ENCODE peak calls at places on chromosomes 1 and 21, in eight cellular contexts. U is stomach, H is breast epithelium, G is SK-N-SH, V is prostate gland, Y is HepG2, K is HCT116, W is Panc1. S is an unnamed sample. For H3K27me3, the result is how much of the 10 kb centered on the place peaks cover.

GRCh38 chr1:211529453-211529852 is 37.5 kb upstream of the RD3 start:
- DNase-seq in U (no peak), H (peak), G (no peak), V (peak), Y (no peak), K (no peak), W (no peak), S (no peak)

GRCh38 chr1:29830916-29831315 is 594.6 kb downstream of the PTPRU start:
- DNase-seq in U (no peak), H (no peak), G (no peak), V (no peak), Y (no peak), K (no peak), W (no peak), S (no peak)

GRCh38 chr1:28266920-28267322 is 7.6 kb downstream of the SESN2 start:
- DNase-seq in U (no peak), H (no peak), G (no peak), V (no peak), Y (no peak), K (no peak), W (no peak), S (peak)

GRCh38 chr1:226634156-226634588 is 85.6 kb downstream of the STUM start:
- DNase-seq in U (peak), H (peak), G (peak), V (peak), Y (peak), K (peak), W (peak), S (peak)

GRCh38 chr1:151196292-151196800 is 2.0 kb upstream of the PIP5K1A start:
- DNase-seq in U (peak), H (peak), G (peak), V (peak), Y (peak), K (peak), W (peak), S (peak)

GRCh38 chr1:1144122-1144842 is 28.4 kb upstream of the C1orf159 start:
- DNase-seq in U (peak), H (no peak), G (no peak), V (peak), Y (no peak), K (no peak), W (no peak), S (no peak)

GRCh38 chr1:109357673-109358072 is 40.0 kb downstream of the SORT1 start:
- DNase-seq in U (no peak), H (no peak), G (no peak), V (no peak), Y (no peak), K (no peak), W (no peak), S (no peak)

GRCh38 chr1:31183927-31184554 is 55.6 kb downstream of the NKAIN1 start:
- DNase-seq in U (peak), H (no peak), G (peak), V (peak), Y (peak), K (peak), W (no peak), S (no peak)

GRCh38 chr1:85289848-85290335 is 13.5 kb upstream of the BCL10 start:
- DNase-seq in U (no peak), H (no peak), G (no peak), V (no peak), Y (no peak), K (no peak), W (no peak), S (no peak)

GRCh38 chr1:21277178-21277577 is 13.1 kb downstream of the ECE1 start:
- DNase-seq in U (no peak), H (no peak), G (no peak), V (no peak), Y (no peak), K (no peak), W (no peak), S (peak)

GRCh38 chr21:38869946-38870345 is 64.2 kb downstream of the ETS2 start:
- DNase-seq in U (no peak), H (no peak), G (no peak), V (no peak), Y (peak), K (no peak), W (no peak), S (no peak)

GRCh38 chr1:41109316-41110263 is 88.1 kb upstream of the SLFNL1 start:
- DNase-seq in U (peak), H (peak), G (no peak), V (peak), Y (peak), K (peak), W (peak), S (peak)

GRCh38 chr21:41419921-41420862 is 5.8 kb upstream of the MX1 start:
- DNase-seq in U (peak), H (peak), G (peak), V (peak), Y (peak), K (peak), W (peak), S (peak)

GRCh38 chr1:175154595-175155472 is 37.7 kb downstream of the KIAA0040 start:
- DNase-seq in U (peak), H (peak), G (peak), V (peak), Y (peak), K (peak), W (peak), S (peak)

DNA sequence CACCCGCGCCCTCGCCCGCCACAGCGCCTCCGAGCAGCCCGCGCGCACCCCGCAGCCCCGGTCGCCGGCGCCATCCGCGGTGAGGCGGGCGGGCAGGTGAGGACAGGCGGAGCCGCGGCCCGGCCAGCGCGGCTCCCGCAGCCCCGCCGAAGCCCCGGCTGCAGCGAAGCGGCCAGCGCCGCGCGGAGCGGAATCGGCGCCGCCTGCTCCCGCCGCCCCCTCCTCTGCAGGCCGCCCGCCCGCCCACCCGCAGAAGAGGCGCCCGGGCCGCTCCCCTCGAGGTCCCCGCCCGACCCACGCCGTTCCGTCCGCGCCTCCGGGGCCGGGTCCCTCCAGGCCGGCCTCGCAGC is 1.3 kb downstream of the PRDM16 start:
- DNase-seq in U (no peak), H (no peak), G (no peak), V (no peak), Y (no peak), K (no peak), W (no peak), S (no peak)
- H3K27me3 ChIP-seq in U (half or more), H (under half), G (half or more), V (under half), Y (under half), K (under half), W (under half), S (half or more)

DNA sequence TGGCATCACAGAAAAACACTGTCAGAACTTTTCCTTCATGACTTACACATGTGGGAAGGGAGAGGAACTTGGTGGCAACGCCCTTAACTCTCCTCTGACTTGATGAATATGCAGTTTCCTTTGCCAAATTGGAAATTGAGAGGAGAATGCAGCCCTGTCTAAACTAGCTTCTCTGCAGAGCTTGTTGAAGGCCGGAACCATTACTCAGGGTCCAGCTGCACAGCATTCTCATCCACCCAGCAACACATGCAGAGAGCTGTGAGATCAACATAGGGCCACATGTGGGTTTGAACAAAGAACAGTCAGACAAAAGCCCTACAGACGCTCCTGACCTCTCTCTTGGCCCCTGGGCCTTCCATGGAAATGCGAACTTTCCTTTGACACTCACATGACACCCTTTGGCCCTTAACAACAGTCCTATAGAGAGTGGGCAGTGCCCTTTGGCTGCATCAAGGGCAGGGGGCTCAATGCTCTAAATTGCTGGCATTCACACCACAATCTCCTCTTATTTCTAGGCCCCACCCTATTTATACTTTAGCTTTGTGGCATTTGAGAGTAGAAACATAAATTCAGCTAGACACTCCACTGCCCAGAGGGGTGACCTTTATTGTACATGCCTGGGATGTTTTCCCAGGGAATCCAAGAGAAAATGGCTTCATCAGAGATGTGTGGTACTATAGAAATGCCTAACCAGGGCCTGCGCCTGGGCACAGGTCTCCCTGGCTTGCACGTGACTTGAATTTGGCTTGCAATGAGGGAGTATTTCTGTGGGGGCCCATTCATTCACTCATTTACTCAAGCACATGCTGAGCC is 64.4 kb downstream of the CDC7 start:
- DNase-seq in U (no peak), H (no peak), G (no peak), V (no peak), Y (no peak), K (no peak), W (no peak), S (no peak)
- TF ChIP-seq POLR2AphosphoS5 in U (no peak), H (no peak), G (no peak), V (no peak), Y (no peak), K (no peak), W (no peak), S (no peak)

DNA sequence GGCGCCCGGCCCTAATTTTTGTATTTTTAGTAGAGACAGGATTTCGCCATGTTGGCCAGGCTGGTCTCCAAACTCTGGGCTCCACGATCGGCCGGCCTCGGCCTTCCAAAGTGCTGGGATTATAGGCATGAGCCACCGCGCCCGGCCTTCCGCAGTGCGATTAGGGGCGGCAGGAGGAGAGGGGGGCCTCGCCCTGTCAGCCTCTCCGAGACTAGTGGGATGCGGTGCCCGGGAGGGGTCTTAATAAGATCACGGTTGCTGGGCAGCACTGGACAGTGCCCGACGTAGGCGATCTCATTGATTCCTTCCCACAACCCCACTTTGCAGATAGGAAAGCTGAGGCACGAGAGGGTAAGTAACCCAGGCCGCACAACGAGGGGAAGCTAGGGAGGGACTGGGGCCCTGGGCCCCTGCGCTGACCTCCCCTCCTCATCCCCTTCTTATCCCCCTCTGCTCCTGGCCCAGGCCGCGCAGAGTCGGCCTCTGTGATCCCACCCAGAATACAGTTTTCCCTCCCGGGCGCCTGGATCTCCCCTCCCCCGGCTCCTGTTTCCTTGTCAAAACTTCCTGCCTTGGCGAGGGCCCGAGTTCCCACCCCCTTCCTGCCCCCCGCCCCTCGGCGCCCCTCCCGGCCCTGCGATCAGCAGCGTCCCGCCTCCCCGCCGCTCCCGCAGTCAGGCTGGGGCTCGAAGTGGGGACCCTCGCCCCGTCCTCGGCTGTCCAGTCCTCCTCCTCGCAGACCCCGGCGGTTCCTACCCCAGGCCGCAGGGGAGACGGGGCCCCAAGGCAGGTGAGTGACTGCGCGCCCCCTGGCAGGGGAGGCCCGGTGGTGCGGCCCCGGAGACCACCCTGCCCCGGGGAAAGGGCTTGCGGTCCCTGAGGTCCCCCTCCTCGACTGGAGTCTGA is at the start of gene PEAR1:
- DNase-seq in U (no peak), H (no peak), G (no peak), V (no peak), Y (no peak), K (no peak), W (no peak), S (peak)
- H3K27me3 ChIP-seq in U (under half), H (under half), G (under half), V (under half), Y (under half), K (under half), W (under half), S (under half)

GRCh38 chr1:23224721-23225648 is 7.7 kb upstream of the HTR1D start:
- DNase-seq in U (no peak), H (no peak), G (peak), V (peak), Y (no peak), K (no peak), W (no peak), S (no peak)
- TF ChIP-seq POLR2AphosphoS5 in U (no peak), H (no peak), G (peak), V (no peak), Y (no peak), K (no peak), W (no peak), S (no peak)

GRCh38 chr1:62271137-62271536 is 48.1 kb downstream of the KANK4 start:
- DNase-seq in U (no peak), H (no peak), G (peak), V (no peak), Y (no peak), K (no peak), W (no peak), S (no peak)

GRCh38 chr1:62269439-62269838 is 49.8 kb downstream of the KANK4 start:
- DNase-seq in U (no peak), H (no peak), G (no peak), V (no peak), Y (no peak), K (no peak), W (no peak), S (no peak)

GRCh38 chr1:62266217-62266616 is 53.0 kb downstream of the KANK4 start:
- DNase-seq in U (no peak), H (no peak), G (no peak), V (no peak), Y (no peak), K (no peak), W (no peak), S (no peak)

GRCh38 chr1:62271932-62272728 is 47.1 kb downstream of the KANK4 start:
- DNase-seq in U (no peak), H (no peak), G (peak), V (no peak), Y (no peak), K (no peak), W (no peak), S (no peak)

DNA sequence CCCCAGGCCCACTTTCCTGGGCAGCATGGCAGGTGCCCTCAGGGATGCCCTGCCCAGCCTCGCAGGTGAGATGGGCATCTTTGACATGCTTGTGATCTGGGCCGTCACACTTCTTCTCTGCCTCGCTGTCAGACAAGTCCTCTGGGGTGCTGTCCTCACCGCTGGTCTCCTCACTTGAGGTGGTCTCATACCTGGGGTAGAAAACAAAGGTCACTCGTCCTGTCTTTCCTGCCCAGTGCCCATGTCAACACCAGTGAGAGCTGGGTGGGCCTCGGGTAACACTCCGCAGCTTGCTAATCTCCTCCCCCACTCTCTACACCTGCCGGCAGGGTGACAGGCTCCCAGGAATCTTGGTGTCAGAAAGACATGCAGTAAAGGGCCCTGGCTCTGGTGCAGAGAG is 50.9 kb downstream of the KANK4 start:
- DNase-seq in U (no peak), H (no peak), G (no peak), V (no peak), Y (no peak), K (no peak), W (no peak), S (no peak)
- H3K27me3 ChIP-seq in U (under half), H (under half), G (under half), V (under half), Y (under half), K (under half), W (under half), S (under half)

DNA sequence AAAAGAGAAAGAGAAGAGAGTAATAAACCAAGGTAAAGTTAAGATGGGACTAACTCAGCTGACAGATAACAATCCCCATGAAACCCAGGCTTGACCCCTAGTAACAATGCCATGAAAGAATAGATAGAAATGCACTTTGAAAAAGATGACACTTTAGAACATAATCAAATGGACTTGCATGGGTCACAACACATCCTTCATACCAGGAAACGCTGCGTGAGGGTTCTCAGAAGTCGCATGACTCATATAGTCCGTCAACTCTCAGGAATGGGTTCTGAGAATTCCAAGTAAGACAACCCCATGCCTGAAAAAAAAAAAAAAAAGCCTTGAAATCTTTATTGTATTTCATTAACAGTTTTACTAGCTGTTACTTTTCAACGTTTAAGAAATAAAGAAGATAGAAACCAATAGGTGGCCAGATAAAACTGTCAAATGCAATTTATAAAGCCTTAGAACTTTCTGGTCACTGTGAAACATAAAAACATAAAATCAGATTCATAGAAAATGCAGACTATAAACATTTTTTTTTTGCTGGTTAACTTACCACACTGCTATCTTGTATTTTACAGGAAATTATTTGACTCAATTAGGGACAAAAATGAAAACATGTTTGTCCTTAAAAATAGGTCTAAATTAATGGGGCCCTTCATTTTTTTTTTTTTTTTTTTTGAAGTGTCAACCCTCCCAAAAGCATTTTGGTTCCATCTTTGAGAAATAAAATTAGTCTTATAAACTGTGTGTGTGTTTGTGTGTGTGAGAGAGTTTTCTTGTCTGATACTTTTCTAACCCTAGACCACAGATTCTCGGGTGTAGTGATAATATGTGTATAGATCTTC is 202.1 kb downstream of the NCAM2 start:
- DNase-seq in U (no peak), H (peak), G (no peak), V (no peak), Y (no peak), K (no peak), W (peak), S (peak)
- TF ChIP-seq POLR2AphosphoS5 in U (peak), H (no peak), G (peak), V (no peak), Y (no peak), K (no peak), W (no peak), S (no peak)

DNA sequence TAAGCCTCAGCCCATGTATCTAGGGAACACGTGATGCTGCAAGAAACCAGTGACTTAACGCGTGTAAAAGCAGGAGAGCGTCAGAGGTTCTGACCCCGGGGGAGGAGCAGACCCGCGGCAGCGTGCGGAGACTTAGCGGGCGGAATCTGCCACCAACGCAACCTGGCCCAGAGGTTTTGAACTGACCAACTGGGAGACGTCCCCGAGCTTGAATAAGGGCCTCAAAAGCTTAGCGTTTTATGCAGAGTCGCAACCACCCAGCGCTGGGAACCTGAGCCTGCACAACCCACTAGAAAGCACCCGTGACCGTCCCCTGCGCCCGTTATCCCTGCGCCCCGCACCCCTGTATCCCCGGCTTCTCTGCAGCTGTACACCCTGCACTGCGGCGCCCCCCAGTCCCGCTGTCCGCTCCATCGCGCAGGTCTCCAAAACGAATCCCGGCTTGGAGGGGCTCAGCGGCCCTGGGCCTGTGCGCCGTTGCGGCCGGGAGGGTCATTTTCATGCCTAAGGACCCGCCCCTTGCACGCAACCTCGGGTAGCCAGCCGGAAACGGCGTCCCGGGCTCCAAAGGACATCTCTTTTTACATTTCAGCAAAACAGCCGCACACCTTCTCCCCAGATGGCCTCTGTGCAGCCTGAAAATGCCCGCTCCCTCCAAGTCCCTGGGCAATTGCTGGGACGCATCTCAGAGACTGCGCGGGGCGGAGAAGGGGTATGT is 29.4 kb upstream of the TRIM17 start:
- DNase-seq in U (no peak), H (no peak), G (no peak), V (no peak), Y (no peak), K (no peak), W (no peak), S (no peak)
- H3K27me3 ChIP-seq in U (half or more), H (under half), G (under half), V (under half), Y (under half), K (under half), W (under half), S (under half)

GRCh38 chr1:26786437-26787380 is 1.0 kb upstream of the PIGV start:
- DNase-seq in U (peak), H (peak), G (peak), V (peak), Y (peak), K (no peak), W (no peak), S (peak)
- TF ChIP-seq POLR2AphosphoS5 in U (peak), H (peak), G (peak), V (peak), Y (peak), K (peak), W (peak), S (peak)